ENCODE peak calls at places on chromosome 1, in four cellular contexts. U is BJ, Q is GM06990, G is lower leg skin. A is an unnamed sample.

GRCh38 chr1:229372251-229372650 is 29.4 kb upstream of the CCSAP start:
- DNase-seq in G (no peak), Q (no peak), U (no peak), A (no peak)

GRCh38 chr1:43708006-43708412 is 673 bp downstream of the ST3GAL3 start:
- DNase-seq in Q (no peak), U (no peak), G (no peak), A (peak; percentile 62)

GRCh38 chr1:220363196-220363831 is 91.1 kb upstream of the RAB3GAP2 start:
- DNase-seq in G (no peak), Q (no peak), U (no peak), A (no peak)

GRCh38 chr1:27528701-27529637 is 39.0 kb upstream of the WASF2 start:
- DNase-seq in U (no peak), G (peak; percentile 56), Q (no peak), A (peak; percentile 66)

GRCh38 chr1:31663622-31664452 is 19.2 kb upstream of the PEF1 start:
- DNase-seq in U (no peak), Q (peak; percentile 35), G (no peak), A (peak; percentile 51)

GRCh38 chr1:15088146-15089025 is 65.2 kb upstream of the TMEM51 start:
- DNase-seq in Q (no peak), U (peak; percentile 49), G (no peak), A (peak; percentile 19)

GRCh38 chr1:41662656-41663437 is 178.4 kb upstream of the EDN2 start:
- DNase-seq in U (peak; percentile 37), G (no peak), Q (peak; percentile 78), A (peak; percentile 56)

GRCh38 chr1:1677718-1678580 is 14.6 kb downstream of the SLC35E2B start:
- DNase-seq in G (no peak), Q (peak; percentile 88), U (no peak), A (no peak)

GRCh38 chr1:114587203-114587991 is 6.0 kb upstream of the BCAS2 start:
- DNase-seq in G (no peak), Q (no peak), U (no peak), A (no peak)

GRCh38 chr1:178694923-178695525 is 30.0 kb upstream of the RALGPS2 start:
- DNase-seq in Q (no peak), U (no peak), G (no peak), A (no peak)

GRCh38 chr1:204130178-204130577 is 21.7 kb downstream of the ETNK2 start:
- DNase-seq in G (no peak), U (no peak), Q (no peak), A (no peak)

GRCh38 chr1:89149229-89149628 is 23.3 kb upstream of the GBP2 start:
- DNase-seq in U (no peak), Q (no peak), G (no peak), A (peak; percentile 75)

GRCh38 chr1:205569411-205570172 is 62.2 kb downstream of the ELK4 start:
- DNase-seq in G (no peak), Q (no peak), U (no peak), A (no peak)

GRCh38 chr1:31434979-31435378 is 22.0 kb downstream of the SERINC2 start:
- DNase-seq in U (no peak), G (no peak), Q (no peak), A (no peak)

GRCh38 chr1:65890201-65890600 is 97.5 kb downstream of the PDE4B start:
- DNase-seq in U (no peak), Q (no peak), G (no peak), A (no peak)

GRCh38 chr1:117008675-117009074 is 7.1 kb downstream of the CD101 start:
- DNase-seq in Q (no peak), G (no peak), U (no peak), A (no peak)

GRCh38 chr1:53349369-53349705 is 21.5 kb upstream of the LRP8 start:
- DNase-seq in U (no peak), Q (no peak), G (no peak), A (no peak)

GRCh38 chr1:85952460-85952859 is 204.1 kb downstream of the COL24A1 start:
- DNase-seq in Q (no peak), U (no peak), G (no peak), A (peak; percentile 6)

GRCh38 chr1:8373547-8374270 is 55.8 kb downstream of the SLC45A1 start:
- DNase-seq in U (peak; percentile 36), G (peak; percentile 75), Q (no peak), A (peak; percentile 79)

GRCh38 chr1:230548357-230548756 is 93.9 kb upstream of the COG2 start:
- DNase-seq in G (no peak), U (no peak), Q (no peak), A (no peak)

GRCh38 chr1:46215504-46215903 is 12.4 kb downstream of the LURAP1 start:
- DNase-seq in U (no peak), G (no peak), Q (no peak), A (no peak)

GRCh38 chr1:236124965-236125364 is 17.4 kb upstream of the GPR137B start:
- DNase-seq in G (no peak), Q (no peak), U (no peak), A (peak; percentile 19)

GRCh38 chr1:248926401-248927182 is 20.6 kb downstream of the PGBD2 start:
- DNase-seq in U (no peak), G (no peak), Q (no peak), A (peak; percentile 53)

GRCh38 chr1:99538618-99538956 is 107.3 kb upstream of the PALMD start:
- DNase-seq in G (no peak), Q (no peak), U (no peak), A (peak; percentile 44)

GRCh38 chr1:119314001-119314796 is 54.4 kb upstream of the HAO2 start:
- DNase-seq in G (no peak), Q (no peak), U (no peak), A (no peak)

GRCh38 chr1:228958121-228958520 is 222.8 kb downstream of the RHOU start:
- DNase-seq in G (no peak), U (no peak), Q (no peak), A (peak; percentile 34)

GRCh38 chr1:70353641-70354331 is 736 bp downstream of the ANKRD13C start:
- DNase-seq in U (no peak), Q (no peak), G (peak; percentile 31), A (peak; percentile 74)

GRCh38 chr1:46665983-46666382 is 2.2 kb downstream of the ATPAF1 start:
- DNase-seq in G (no peak), U (no peak), Q (no peak), A (no peak)

GRCh38 chr1:62178372-62178771 is 16.3 kb upstream of the L1TD1 start:
- DNase-seq in U (no peak), Q (no peak), G (no peak), A (no peak)

GRCh38 chr1:223207293-223208066 is 64.4 kb upstream of the TLR5 start:
- DNase-seq in G (no peak), Q (no peak), U (no peak), A (peak; percentile 22)

GRCh38 chr1:98048234-98048633 is 127.4 kb upstream of the DPYD start:
- DNase-seq in G (peak; percentile 58), U (no peak), Q (no peak), A (peak; percentile 94)

GRCh38 chr1:98046031-98046641 is 125.3 kb upstream of the DPYD start:
- DNase-seq in G (no peak), Q (no peak), U (no peak), A (peak; percentile 51)

GRCh38 chr1:98044766-98045165 is 123.9 kb upstream of the DPYD start:
- DNase-seq in Q (no peak), G (no peak), U (no peak), A (no peak)

GRCh38 chr1:98044071-98044697 is 123.3 kb upstream of the DPYD start:
- DNase-seq in G (no peak), U (no peak), Q (no peak), A (no peak)

DNA sequence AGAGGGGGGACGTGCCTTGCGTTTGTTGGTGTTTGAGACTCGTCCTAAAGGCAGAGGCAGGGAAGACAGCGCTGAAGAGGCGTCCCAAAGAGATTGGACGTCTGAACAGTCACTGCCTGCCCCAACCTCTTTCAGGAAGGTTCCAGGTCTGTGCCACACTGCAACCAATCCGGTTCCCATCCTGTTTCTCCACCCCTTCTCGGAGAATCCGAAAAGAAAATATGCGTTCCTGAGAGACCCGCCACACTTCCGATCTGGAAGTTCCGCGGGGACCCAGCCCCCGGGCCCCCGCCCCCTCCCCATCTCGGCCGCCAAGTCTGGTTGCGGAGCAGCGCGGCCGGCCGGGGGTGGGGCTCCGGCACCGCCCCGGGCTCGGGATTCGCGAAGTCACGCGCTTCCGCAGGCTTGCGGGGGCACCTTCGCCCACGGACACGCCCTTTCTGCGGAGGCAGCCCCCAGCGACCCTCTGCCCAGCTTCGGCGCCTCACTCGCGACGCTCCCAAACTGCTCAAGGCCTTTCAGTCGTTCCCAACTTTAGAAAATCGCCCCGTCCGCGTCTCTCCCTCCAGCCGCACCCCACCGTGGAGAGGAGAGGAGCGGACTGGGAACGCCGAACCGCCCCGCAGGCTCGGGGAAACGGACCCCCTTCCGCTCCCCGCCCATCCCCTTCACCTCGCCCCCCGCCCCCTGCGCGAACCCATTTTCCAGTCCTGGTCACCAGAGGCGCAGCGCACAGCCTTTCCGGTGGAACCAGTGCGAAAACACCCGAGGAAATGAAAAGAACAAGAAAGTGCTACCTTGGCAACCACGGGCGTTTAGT is 124.6 kb upstream of the DPYD start:
- DNase-seq in U (no peak), Q (no peak), G (no peak), A (peak; percentile 62)
- H3K4me3 ChIP-seq in U (peak overlapping the region; percentile 56), Q (no peak overlapping the region), G (no peak overlapping the region), A (peak overlapping the region; percentile 83)

GRCh38 chr1:18516473-18516872 is 35.7 kb downstream of the KLHDC7A start:
- DNase-seq in Q (no peak), G (no peak), U (no peak), A (no peak)
- TF ChIP-seq CTCF in Q (no peak), G (no peak), U (no peak), A (no peak)

GRCh38 chr1:227662933-227663332 is 72.2 kb downstream of the JMJD4 start:
- DNase-seq in G (no peak), Q (no peak), U (no peak), A (no peak)

GRCh38 chr1:227666286-227666685 is 68.8 kb downstream of the JMJD4 start:
- DNase-seq in U (no peak), Q (no peak), G (no peak), A (no peak)

DNA sequence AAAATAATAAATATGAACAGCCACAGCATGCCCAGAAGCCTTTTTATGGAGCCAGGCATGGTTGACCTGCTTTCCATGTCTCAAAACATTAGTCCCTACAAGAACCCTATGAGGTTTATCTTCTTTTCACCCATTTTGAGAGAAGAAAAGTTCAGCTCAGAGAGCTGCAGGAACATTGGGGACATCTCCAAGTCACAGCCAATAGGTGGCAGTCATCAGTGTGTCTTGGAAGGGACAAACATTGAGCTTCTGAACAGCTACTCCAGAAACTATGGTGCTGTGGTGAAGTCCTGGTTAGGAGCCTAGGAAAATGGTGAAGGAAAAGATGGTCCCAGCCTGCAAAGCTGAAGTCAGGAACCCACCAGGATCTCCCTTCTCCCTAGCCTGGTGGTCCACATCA is 73.6 kb downstream of the JMJD4 start:
- DNase-seq in G (no peak), U (no peak), Q (no peak), A (no peak)
- H3K4me3 ChIP-seq in G (no peak overlapping the region), U (no peak overlapping the region), Q (no peak overlapping the region), A (no peak overlapping the region)

GRCh38 chr1:93758842-93759515 is 77.3 kb upstream of the BCAR3 start:
- DNase-seq in Q (no peak), U (no peak), G (no peak), A (peak; percentile 97)
- TF ChIP-seq CTCF in Q (no peak), U (no peak), G (no peak), A (peak; percentile 33)

A was measured in choroid plexus epithelial cell.